ENCODE peak calls at places on chromosomes 5 and 9, in ten cellular contexts. One of them, this sample, is unnamed.

GRCh38 chr9:132166599-132166998 is 4.7 kb downstream of the NTNG2 start:
- DNase-seq in activated CD4-positive, CD25-positive, alpha-beta regulatory T cell: no peak
- DNase-seq in foreskin keratinocyte: no peak
- DNase-seq in substantia nigra: no peak
- DNase-seq in M059J: no peak
- DNase-seq in heart left ventricle: no peak
- DNase-seq in lower leg skin: no peak
- DNase-seq in thyroid gland: no peak
- DNase-seq in HCEC 1CT: no peak
- DNase-seq in COR-L47: no peak
- DNase-seq in this sample: no peak

GRCh38 chr9:114282507-114282906 is 40.4 kb upstream of the ORM1 start:
- DNase-seq in activated CD4-positive, CD25-positive, alpha-beta regulatory T cell: no peak
- DNase-seq in foreskin keratinocyte: peak; percentile 79
- DNase-seq in substantia nigra: no peak
- DNase-seq in M059J: no peak
- DNase-seq in heart left ventricle: peak; percentile 6
- DNase-seq in lower leg skin: no peak
- DNase-seq in thyroid gland: no peak
- DNase-seq in HCEC 1CT: no peak
- DNase-seq in COR-L47: no peak
- DNase-seq in this sample: no peak

GRCh38 chr5:150077060-150077459 is 9.3 kb downstream of the CSF1R start:
- DNase-seq in activated CD4-positive, CD25-positive, alpha-beta regulatory T cell: no peak
- DNase-seq in foreskin keratinocyte: no peak
- DNase-seq in substantia nigra: no peak
- DNase-seq in M059J: no peak
- DNase-seq in heart left ventricle: no peak
- DNase-seq in lower leg skin: peak; percentile 45
- DNase-seq in thyroid gland: no peak
- DNase-seq in HCEC 1CT: no peak
- DNase-seq in COR-L47: no peak
- DNase-seq in this sample: no peak

GRCh38 chr9:34992376-34992951 is 2.9 kb downstream of the DNAJB5 start:
- DNase-seq in activated CD4-positive, CD25-positive, alpha-beta regulatory T cell: no peak
- DNase-seq in foreskin keratinocyte: peak; percentile 73
- DNase-seq in substantia nigra: no peak
- DNase-seq in M059J: peak; percentile 94
- DNase-seq in heart left ventricle: peak; percentile 92
- DNase-seq in lower leg skin: peak; percentile 80
- DNase-seq in thyroid gland: no peak
- DNase-seq in HCEC 1CT: peak; percentile 87
- DNase-seq in COR-L47: no peak
- DNase-seq in this sample: peak; percentile 94

GRCh38 chr5:56147106-56147505 is 86.0 kb downstream of the ANKRD55 start:
- DNase-seq in activated CD4-positive, CD25-positive, alpha-beta regulatory T cell: no peak
- DNase-seq in foreskin keratinocyte: peak; percentile 53
- DNase-seq in substantia nigra: no peak
- DNase-seq in M059J: no peak
- DNase-seq in heart left ventricle: no peak
- DNase-seq in lower leg skin: no peak
- DNase-seq in thyroid gland: no peak
- DNase-seq in HCEC 1CT: no peak
- DNase-seq in COR-L47: no peak
- DNase-seq in this sample: no peak

GRCh38 chr9:135017916-135018915 is 69.3 kb upstream of the OLFM1 start:
- DNase-seq in activated CD4-positive, CD25-positive, alpha-beta regulatory T cell: no peak
- DNase-seq in foreskin keratinocyte: no peak
- DNase-seq in substantia nigra: no peak
- DNase-seq in M059J: no peak
- DNase-seq in heart left ventricle: no peak
- DNase-seq in lower leg skin: no peak
- DNase-seq in thyroid gland: no peak
- DNase-seq in HCEC 1CT: no peak
- DNase-seq in COR-L47: no peak
- DNase-seq in this sample: no peak

GRCh38 chr5:73950441-73950873 is 324.5 kb downstream of the ARHGEF28 start:
- DNase-seq in activated CD4-positive, CD25-positive, alpha-beta regulatory T cell: no peak
- DNase-seq in foreskin keratinocyte: no peak
- DNase-seq in substantia nigra: no peak
- DNase-seq in M059J: peak; percentile 70
- DNase-seq in heart left ventricle: no peak
- DNase-seq in lower leg skin: no peak
- DNase-seq in thyroid gland: no peak
- DNase-seq in HCEC 1CT: peak; percentile 22
- DNase-seq in COR-L47: no peak
- DNase-seq in this sample: peak; percentile 21

GRCh38 chr5:4651811-4652565 is 488.1 kb upstream of the ADAMTS16 start:
- DNase-seq in activated CD4-positive, CD25-positive, alpha-beta regulatory T cell: no peak
- DNase-seq in foreskin keratinocyte: no peak
- DNase-seq in substantia nigra: no peak
- DNase-seq in M059J: no peak
- DNase-seq in heart left ventricle: no peak
- DNase-seq in lower leg skin: no peak
- DNase-seq in thyroid gland: no peak
- DNase-seq in HCEC 1CT: no peak
- DNase-seq in COR-L47: no peak
- DNase-seq in this sample: no peak

GRCh38 chr9:76194896-76195295 is 199.3 kb downstream of the RFK start:
- DNase-seq in activated CD4-positive, CD25-positive, alpha-beta regulatory T cell: no peak
- DNase-seq in foreskin keratinocyte: peak; percentile 48
- DNase-seq in substantia nigra: no peak
- DNase-seq in M059J: no peak
- DNase-seq in heart left ventricle: no peak
- DNase-seq in lower leg skin: no peak
- DNase-seq in thyroid gland: no peak
- DNase-seq in HCEC 1CT: peak; percentile 24
- DNase-seq in COR-L47: no peak
- DNase-seq in this sample: peak; percentile 64

GRCh38 chr5:108521841-108522506 is 140.1 kb upstream of the FBXL17 start:
- DNase-seq in activated CD4-positive, CD25-positive, alpha-beta regulatory T cell: no peak
- DNase-seq in foreskin keratinocyte: peak; percentile 49
- DNase-seq in substantia nigra: no peak
- DNase-seq in M059J: peak; percentile 52
- DNase-seq in heart left ventricle: no peak
- DNase-seq in lower leg skin: no peak
- DNase-seq in thyroid gland: no peak
- DNase-seq in HCEC 1CT: peak; percentile 70
- DNase-seq in COR-L47: peak; percentile 43
- DNase-seq in this sample: peak; percentile 72

GRCh38 chr5:122267195-122267594 is 44.8 kb upstream of the SNCAIP start:
- DNase-seq in activated CD4-positive, CD25-positive, alpha-beta regulatory T cell: no peak
- DNase-seq in foreskin keratinocyte: no peak
- DNase-seq in substantia nigra: no peak
- DNase-seq in M059J: peak; percentile 24
- DNase-seq in heart left ventricle: no peak
- DNase-seq in lower leg skin: no peak
- DNase-seq in thyroid gland: no peak
- DNase-seq in HCEC 1CT: no peak
- DNase-seq in COR-L47: no peak
- DNase-seq in this sample: no peak

GRCh38 chr5:90529939-90530677 is 724 bp upstream of the LYSMD3 start:
- DNase-seq in activated CD4-positive, CD25-positive, alpha-beta regulatory T cell: peak; percentile 33
- DNase-seq in foreskin keratinocyte: peak; percentile 82
- DNase-seq in substantia nigra: peak; percentile 36
- DNase-seq in M059J: peak; percentile 81
- DNase-seq in heart left ventricle: peak; percentile 64
- DNase-seq in lower leg skin: peak; percentile 87
- DNase-seq in thyroid gland: peak; percentile 72
- DNase-seq in HCEC 1CT: peak; percentile 80
- DNase-seq in COR-L47: peak; percentile 77
- DNase-seq in this sample: peak; percentile 82

GRCh38 chr5:6837519-6838110 is 124.4 kb downstream of the TENT4A start:
- DNase-seq in activated CD4-positive, CD25-positive, alpha-beta regulatory T cell: no peak
- DNase-seq in foreskin keratinocyte: no peak
- DNase-seq in substantia nigra: peak; percentile 9
- DNase-seq in M059J: no peak
- DNase-seq in heart left ventricle: no peak
- DNase-seq in lower leg skin: peak; percentile 70
- DNase-seq in thyroid gland: peak; percentile 39
- DNase-seq in HCEC 1CT: no peak
- DNase-seq in COR-L47: no peak
- DNase-seq in this sample: no peak

GRCh38 chr9:106716820-106717219 is 146.1 kb upstream of the ZNF462 start:
- DNase-seq in activated CD4-positive, CD25-positive, alpha-beta regulatory T cell: no peak
- DNase-seq in foreskin keratinocyte: no peak
- DNase-seq in substantia nigra: no peak
- DNase-seq in M059J: no peak
- DNase-seq in heart left ventricle: no peak
- DNase-seq in lower leg skin: no peak
- DNase-seq in thyroid gland: no peak
- DNase-seq in HCEC 1CT: no peak
- DNase-seq in COR-L47: no peak
- DNase-seq in this sample: peak; percentile 22

GRCh38 chr5:90356612-90357011 is 52.9 kb downstream of the CETN3 start:
- DNase-seq in activated CD4-positive, CD25-positive, alpha-beta regulatory T cell: no peak
- DNase-seq in foreskin keratinocyte: no peak
- DNase-seq in substantia nigra: no peak
- DNase-seq in M059J: no peak
- DNase-seq in heart left ventricle: no peak
- DNase-seq in lower leg skin: no peak
- DNase-seq in thyroid gland: no peak
- DNase-seq in HCEC 1CT: no peak
- DNase-seq in COR-L47: peak; percentile 59
- DNase-seq in this sample: no peak

GRCh38 chr5:76351577-76351976 is 51.5 kb upstream of the IQGAP2 start:
- DNase-seq in activated CD4-positive, CD25-positive, alpha-beta regulatory T cell: no peak
- DNase-seq in foreskin keratinocyte: no peak
- DNase-seq in substantia nigra: no peak
- DNase-seq in M059J: no peak
- DNase-seq in heart left ventricle: no peak
- DNase-seq in lower leg skin: no peak
- DNase-seq in thyroid gland: no peak
- DNase-seq in HCEC 1CT: no peak
- DNase-seq in COR-L47: no peak
- DNase-seq in this sample: no peak

GRCh38 chr9:129575818-129576217 is 45.1 kb downstream of the C9orf50 start:
- DNase-seq in activated CD4-positive, CD25-positive, alpha-beta regulatory T cell: no peak
- DNase-seq in foreskin keratinocyte: no peak
- DNase-seq in substantia nigra: no peak
- DNase-seq in M059J: no peak
- DNase-seq in heart left ventricle: no peak
- DNase-seq in lower leg skin: no peak
- DNase-seq in thyroid gland: no peak
- DNase-seq in HCEC 1CT: no peak
- DNase-seq in COR-L47: no peak
- DNase-seq in this sample: peak; percentile 35

GRCh38 chr9:105082843-105083242 is 154.9 kb upstream of the ABCA1 start:
- DNase-seq in activated CD4-positive, CD25-positive, alpha-beta regulatory T cell: no peak
- DNase-seq in foreskin keratinocyte: no peak
- DNase-seq in substantia nigra: no peak
- DNase-seq in M059J: no peak
- DNase-seq in heart left ventricle: no peak
- DNase-seq in lower leg skin: no peak
- DNase-seq in thyroid gland: no peak
- DNase-seq in HCEC 1CT: no peak
- DNase-seq in COR-L47: no peak
- DNase-seq in this sample: no peak

GRCh38 chr5:164341056-164341619 is 835.7 kb downstream of the MAT2B start:
- DNase-seq in activated CD4-positive, CD25-positive, alpha-beta regulatory T cell: no peak
- DNase-seq in foreskin keratinocyte: no peak
- DNase-seq in substantia nigra: no peak
- DNase-seq in M059J: no peak
- DNase-seq in heart left ventricle: no peak
- DNase-seq in lower leg skin: no peak
- DNase-seq in thyroid gland: no peak
- DNase-seq in HCEC 1CT: peak; percentile 4
- DNase-seq in COR-L47: no peak
- DNase-seq in this sample: no peak

GRCh38 chr5:17951392-17952169 is 317.3 kb downstream of the TAF11L14 start:
- DNase-seq in activated CD4-positive, CD25-positive, alpha-beta regulatory T cell: no peak
- DNase-seq in foreskin keratinocyte: peak; percentile 81
- DNase-seq in substantia nigra: no peak
- DNase-seq in M059J: peak; percentile 9
- DNase-seq in heart left ventricle: no peak
- DNase-seq in lower leg skin: no peak
- DNase-seq in thyroid gland: no peak
- DNase-seq in HCEC 1CT: no peak
- DNase-seq in COR-L47: peak; percentile 67
- DNase-seq in this sample: no peak

GRCh38 chr9:119289740-119290139 is 79.5 kb downstream of the BRINP1 start:
- DNase-seq in activated CD4-positive, CD25-positive, alpha-beta regulatory T cell: no peak
- DNase-seq in foreskin keratinocyte: peak; percentile 20
- DNase-seq in substantia nigra: peak; percentile 13
- DNase-seq in M059J: peak; percentile 49
- DNase-seq in heart left ventricle: peak; percentile 33
- DNase-seq in lower leg skin: no peak
- DNase-seq in thyroid gland: peak; percentile 74
- DNase-seq in HCEC 1CT: no peak
- DNase-seq in COR-L47: peak; percentile 59
- DNase-seq in this sample: no peak

GRCh38 chr9:135690836-135691570 is 8.3 kb downstream of the SOHLH1 start:
- DNase-seq in activated CD4-positive, CD25-positive, alpha-beta regulatory T cell: no peak
- DNase-seq in foreskin keratinocyte: no peak
- DNase-seq in substantia nigra: no peak
- DNase-seq in M059J: no peak
- DNase-seq in heart left ventricle: no peak
- DNase-seq in lower leg skin: no peak
- DNase-seq in thyroid gland: no peak
- DNase-seq in HCEC 1CT: no peak
- DNase-seq in COR-L47: no peak
- DNase-seq in this sample: no peak

GRCh38 chr5:1109542-1110259 is 2.2 kb downstream of the SLC12A7 start:
- DNase-seq in activated CD4-positive, CD25-positive, alpha-beta regulatory T cell: no peak
- DNase-seq in foreskin keratinocyte: no peak
- DNase-seq in substantia nigra: no peak
- DNase-seq in M059J: no peak
- DNase-seq in heart left ventricle: no peak
- DNase-seq in lower leg skin: no peak
- DNase-seq in thyroid gland: no peak
- DNase-seq in HCEC 1CT: no peak
- DNase-seq in COR-L47: no peak
- DNase-seq in this sample: no peak

GRCh38 chr5:77087484-77088291 is 603 bp upstream of the ZBED3 start:
- DNase-seq in activated CD4-positive, CD25-positive, alpha-beta regulatory T cell: no peak
- DNase-seq in foreskin keratinocyte: no peak
- DNase-seq in substantia nigra: peak; percentile 35
- DNase-seq in M059J: no peak
- DNase-seq in heart left ventricle: peak; percentile 45
- DNase-seq in lower leg skin: no peak
- DNase-seq in thyroid gland: peak; percentile 48
- DNase-seq in HCEC 1CT: no peak
- DNase-seq in COR-L47: peak; percentile 42
- DNase-seq in this sample: peak; percentile 5

GRCh38 chr5:50595199-50595598 is 71.2 kb upstream of the PARP8 start:
- DNase-seq in activated CD4-positive, CD25-positive, alpha-beta regulatory T cell: no peak
- DNase-seq in foreskin keratinocyte: peak; percentile 90
- DNase-seq in substantia nigra: no peak
- DNase-seq in M059J: peak; percentile 85
- DNase-seq in heart left ventricle: no peak
- DNase-seq in lower leg skin: no peak
- DNase-seq in thyroid gland: no peak
- DNase-seq in HCEC 1CT: peak; percentile 91
- DNase-seq in COR-L47: no peak
- DNase-seq in this sample: peak; percentile 90

GRCh38 chr5:93584531-93585053 is 1.6 kb downstream of the NR2F1 start:
- DNase-seq in activated CD4-positive, CD25-positive, alpha-beta regulatory T cell: no peak
- DNase-seq in foreskin keratinocyte: no peak
- DNase-seq in substantia nigra: no peak
- DNase-seq in M059J: no peak
- DNase-seq in heart left ventricle: no peak
- DNase-seq in lower leg skin: no peak
- DNase-seq in thyroid gland: no peak
- DNase-seq in HCEC 1CT: peak; percentile 45
- DNase-seq in COR-L47: peak; percentile 73
- DNase-seq in this sample: no peak

GRCh38 chr5:31771045-31771444 is 132.1 kb downstream of the PDZD2 start:
- DNase-seq in activated CD4-positive, CD25-positive, alpha-beta regulatory T cell: no peak
- DNase-seq in foreskin keratinocyte: no peak
- DNase-seq in substantia nigra: no peak
- DNase-seq in M059J: no peak
- DNase-seq in heart left ventricle: no peak
- DNase-seq in lower leg skin: no peak
- DNase-seq in thyroid gland: no peak
- DNase-seq in HCEC 1CT: no peak
- DNase-seq in COR-L47: no peak
- DNase-seq in this sample: no peak

GRCh38 chr9:127313042-127313560 is 48.5 kb downstream of the GARNL3 start:
- DNase-seq in activated CD4-positive, CD25-positive, alpha-beta regulatory T cell: no peak
- DNase-seq in foreskin keratinocyte: no peak
- DNase-seq in substantia nigra: no peak
- DNase-seq in M059J: no peak
- DNase-seq in heart left ventricle: no peak
- DNase-seq in lower leg skin: no peak
- DNase-seq in thyroid gland: no peak
- DNase-seq in HCEC 1CT: no peak
- DNase-seq in COR-L47: no peak
- DNase-seq in this sample: no peak

This sample was measured in IMR-90.